ENCODE peak calls at places on chromosome 11, in five cellular contexts. M, F, B, U and P are unnamed samples.
A peak's percentile ranks its signal among the peaks of the same experiment; 100 is the strongest.

GRCh38 chr11:65036931-65037330 is 4.1 kb upstream of the SAC3D1 start:
- DNase-seq in M (peak; percentile 64), B (no peak), F (no peak), U (peak; percentile 75), P (no peak)

GRCh38 chr11:128627666-128628342 is 40.4 kb upstream of the ETS1 start:
- DNase-seq in U (no peak), B (no peak), F (no peak), M (no peak), P (no peak)

GRCh38 chr11:57394203-57394602 is 3.8 kb upstream of the PRG2 start:
- DNase-seq in U (no peak), M (no peak), B (no peak), F (no peak), P (no peak)

GRCh38 chr11:65642014-65642671 is 4.2 kb downstream of the SIPA1 start:
- DNase-seq in F (no peak), U (no peak), M (no peak), B (no peak), P (no peak)

GRCh38 chr11:72240461-72241289 is 3.3 kb downstream of the PHOX2A start:
- DNase-seq in F (peak; percentile 8), U (no peak), M (no peak), B (peak; percentile 40), P (no peak)

GRCh38 chr11:11580831-11581492 is 40.8 kb downstream of the GALNT18 start:
- DNase-seq in F (no peak), U (no peak), B (no peak), M (no peak), P (no peak)

GRCh38 chr11:11538277-11538960 is 83.4 kb downstream of the GALNT18 start:
- DNase-seq in U (peak; percentile 16), M (no peak), B (no peak), F (no peak), P (no peak)

GRCh38 chr11:59247535-59248227 is 35.0 kb upstream of the MPEG1 start:
- DNase-seq in F (no peak), B (peak; percentile 42), M (no peak), U (no peak), P (no peak)

GRCh38 chr11:114134870-114135269 is 75.4 kb downstream of the ZBTB16 start:
- DNase-seq in B (peak; percentile 96), M (no peak), F (no peak), U (no peak), P (no peak)

GRCh38 chr11:114132427-114132826 is 72.9 kb downstream of the ZBTB16 start:
- DNase-seq in B (peak; percentile 49), M (no peak), F (no peak), U (no peak), P (no peak)

GRCh38 chr11:114132944-114133394 is 73.5 kb downstream of the ZBTB16 start:
- DNase-seq in B (peak; percentile 69), U (no peak), F (no peak), M (no peak), P (no peak)

GRCh38 chr11:114135737-114136151 is 76.2 kb downstream of the ZBTB16 start:
- DNase-seq in F (no peak), M (no peak), U (no peak), B (peak; percentile 80), P (no peak)

GRCh38 chr11:114133548-114134329 is 74.2 kb downstream of the ZBTB16 start:
- DNase-seq in B (no peak), M (no peak), U (no peak), F (no peak), P (no peak)
- H3K4me1 ChIP-seq in B (peaks cover under 1% of the 10 kb centered on the region), M (peaks cover 35% of the 10 kb centered on the region), U (peaks cover 88% of the 10 kb centered on the region), F (peaks cover 20% of the 10 kb centered on the region), P (peaks cover 2% of the 10 kb centered on the region)

GRCh38 chr11:44308923-44309482 is 936 bp downstream of the ALX4 start:
- DNase-seq in U (no peak), F (no peak), B (peak; percentile 50), M (no peak), P (no peak)
- H3K27ac ChIP-seq in U (no peak overlapping the region), F (no peak overlapping the region), B (no peak overlapping the region), M (no peak overlapping the region), P (no peak overlapping the region)

GRCh38 chr11:67434395-67434881 is 3.0 kb downstream of the PTPRCAP start:
- DNase-seq in F (no peak), U (no peak), M (no peak), B (no peak), P (no peak)
- H3K4me1 ChIP-seq in F (peaks cover under 1% of the 10 kb centered on the region), U (peaks cover 9% of the 10 kb centered on the region), M (peaks cover 1% of the 10 kb centered on the region), B (no peaks in the 10 kb centered on the region), P (peaks cover 52% of the 10 kb centered on the region)

DNA sequence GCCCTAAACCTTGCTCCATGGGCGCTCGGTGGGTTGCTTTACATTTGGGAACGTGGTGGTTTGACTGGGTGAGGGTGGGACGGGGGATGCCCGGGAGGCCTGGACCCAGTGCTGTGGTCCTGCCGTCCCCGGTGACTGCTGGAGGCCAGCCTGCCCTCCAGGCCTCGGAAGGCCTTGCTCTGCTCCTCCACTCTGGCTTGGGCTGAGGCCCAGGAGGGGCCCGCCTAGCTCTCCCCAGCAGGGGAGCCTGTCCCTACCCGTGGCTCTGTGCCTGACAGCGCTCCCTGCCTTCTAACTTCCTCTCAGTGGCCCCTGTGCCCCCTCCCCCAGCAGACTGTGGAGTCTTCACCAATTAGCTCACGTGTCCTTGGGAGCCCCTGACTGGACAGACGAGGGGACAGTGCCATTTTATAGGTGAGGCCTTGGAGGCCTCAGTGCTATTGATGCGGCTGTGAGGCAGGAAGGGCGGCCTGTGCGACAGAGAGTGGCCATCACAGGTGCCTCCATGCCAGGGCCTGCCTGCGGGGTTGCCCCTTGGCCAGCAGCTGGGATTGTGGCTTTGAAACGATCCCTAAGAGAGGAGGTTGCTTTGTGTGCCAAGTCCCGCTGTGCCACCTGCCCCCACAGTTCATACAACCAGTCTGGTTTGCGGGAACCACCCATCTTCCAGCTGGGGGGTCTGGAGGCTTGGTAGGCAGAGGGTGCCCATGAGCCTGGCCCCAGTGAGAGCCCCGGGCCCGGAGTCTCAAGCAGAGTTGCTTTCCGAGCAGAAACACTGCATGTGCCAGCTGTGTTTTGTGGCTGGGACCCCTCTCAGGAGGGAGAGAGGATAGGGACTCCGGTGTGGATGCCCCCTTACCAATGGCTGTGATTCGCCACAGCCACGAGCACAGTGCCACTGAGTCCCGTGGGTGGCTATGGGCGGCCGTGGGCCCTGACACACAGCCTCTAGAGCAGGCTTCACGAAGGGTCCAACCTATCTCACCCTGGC is 17.7 kb downstream of the TPCN2 start:
- DNase-seq in M (no peak), B (no peak), U (no peak), F (no peak), P (no peak)
- H3K27ac ChIP-seq in M (no peak overlapping the region), B (peak overlapping the region; percentile 17), U (no peak overlapping the region), F (no peak overlapping the region), P (no peak overlapping the region)

GRCh38 chr11:2781413-2782274 is 81.8 kb upstream of the KCNQ1OT1 start:
- DNase-seq in U (peak; percentile 9), B (no peak), F (no peak), M (peak; percentile 16), P (no peak)
- H3K4me1 ChIP-seq in U (peaks cover 49% of the 10 kb centered on the region), B (peaks cover 48% of the 10 kb centered on the region), F (no peaks in the 10 kb centered on the region), M (peaks cover 42% of the 10 kb centered on the region), P (no peaks in the 10 kb centered on the region)

DNA sequence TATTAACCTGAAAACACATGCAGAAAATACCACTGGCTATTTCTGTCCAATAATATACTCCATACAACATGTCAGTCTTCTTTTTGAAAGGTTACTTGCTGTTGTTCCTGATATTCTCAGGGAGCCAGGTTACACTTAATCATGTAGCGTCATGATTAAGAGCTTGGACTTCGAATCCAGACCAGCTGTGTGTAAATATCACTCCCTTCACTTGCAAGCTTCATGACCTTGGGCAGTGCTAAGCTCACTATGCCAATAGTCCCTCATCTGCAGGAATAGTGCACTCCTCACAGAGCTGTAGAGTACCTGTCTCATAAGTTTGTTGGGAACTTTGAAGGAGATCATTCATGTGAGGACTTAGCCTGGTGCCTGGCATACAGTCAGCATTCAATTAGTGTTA is 1.9 kb downstream of the HTR3B start:
- DNase-seq in F (peak; percentile 93), M (peak; percentile 23), U (peak; percentile 33), B (no peak), P (no peak)
- H3K27ac ChIP-seq in F (no peak overlapping the region), M (peak overlapping the region; percentile 36), U (no peak overlapping the region), B (peak overlapping the region; percentile 11), P (no peak overlapping the region)

GRCh38 chr11:124753207-124753606 is 1.2 kb upstream of the VSIG2 start:
- DNase-seq in F (no peak), M (no peak), B (no peak), U (no peak), P (no peak)
- H3K4me1 ChIP-seq in F (no peaks in the 10 kb centered on the region), M (peaks cover under 1% of the 10 kb centered on the region), B (no peaks in the 10 kb centered on the region), U (peaks cover 6% of the 10 kb centered on the region), P (peaks cover 1% of the 10 kb centered on the region)